ENCODE peak calls at places on chromosomes 1 and 21, in eight cellular contexts. One of them, this sample, is unnamed. For H3K36me3, the result is how much of the 10 kb centered on the place peaks cover.

GRCh38 chr1:165137551-165138316 is 218.8 kb downstream of the LMX1A start:
- DNase-seq in endodermal cell: no peak
- DNase-seq in lung: no peak
- DNase-seq in kidney: no peak
- DNase-seq in DND-41: no peak
- DNase-seq in BE2C: no peak
- DNase-seq in iPS DF 6.9: no peak
- DNase-seq in lower lobe of right lung: no peak
- DNase-seq in this sample: no peak

GRCh38 chr1:186740324-186740723 is 60.1 kb upstream of the PTGS2 start:
- DNase-seq in endodermal cell: no peak
- DNase-seq in lung: no peak
- DNase-seq in kidney: no peak
- DNase-seq in DND-41: no peak
- DNase-seq in BE2C: no peak
- DNase-seq in iPS DF 6.9: no peak
- DNase-seq in lower lobe of right lung: no peak
- DNase-seq in this sample: peak

GRCh38 chr1:147892216-147892615 is 10.4 kb upstream of the GJA8 start:
- DNase-seq in endodermal cell: peak
- DNase-seq in lung: no peak
- DNase-seq in kidney: no peak
- DNase-seq in DND-41: no peak
- DNase-seq in BE2C: peak
- DNase-seq in iPS DF 6.9: peak
- DNase-seq in lower lobe of right lung: no peak
- DNase-seq in this sample: no peak

GRCh38 chr1:107512836-107513235 is 372.0 kb downstream of the NTNG1 start:
- DNase-seq in endodermal cell: no peak
- DNase-seq in lung: no peak
- DNase-seq in kidney: no peak
- DNase-seq in DND-41: no peak
- DNase-seq in BE2C: no peak
- DNase-seq in iPS DF 6.9: no peak
- DNase-seq in lower lobe of right lung: no peak
- DNase-seq in this sample: no peak

GRCh38 chr1:154423303-154423987 is 18.3 kb downstream of the IL6R start:
- DNase-seq in endodermal cell: no peak
- DNase-seq in lung: no peak
- DNase-seq in kidney: no peak
- DNase-seq in DND-41: no peak
- DNase-seq in BE2C: no peak
- DNase-seq in iPS DF 6.9: no peak
- DNase-seq in lower lobe of right lung: peak
- DNase-seq in this sample: no peak

GRCh38 chr1:168088511-168089325 is 48.0 kb downstream of the GPR161 start:
- DNase-seq in endodermal cell: no peak
- DNase-seq in lung: no peak
- DNase-seq in kidney: no peak
- DNase-seq in DND-41: no peak
- DNase-seq in BE2C: no peak
- DNase-seq in iPS DF 6.9: no peak
- DNase-seq in lower lobe of right lung: no peak
- DNase-seq in this sample: no peak

GRCh38 chr1:151756291-151756690 is 7.0 kb downstream of the MRPL9 start:
- DNase-seq in endodermal cell: no peak
- DNase-seq in lung: no peak
- DNase-seq in kidney: no peak
- DNase-seq in DND-41: no peak
- DNase-seq in BE2C: no peak
- DNase-seq in iPS DF 6.9: no peak
- DNase-seq in lower lobe of right lung: no peak
- DNase-seq in this sample: no peak

GRCh38 chr1:201357636-201358348 is 19.7 kb downstream of the TNNT2 start:
- DNase-seq in endodermal cell: peak
- DNase-seq in lung: no peak
- DNase-seq in kidney: peak
- DNase-seq in DND-41: no peak
- DNase-seq in BE2C: no peak
- DNase-seq in iPS DF 6.9: no peak
- DNase-seq in lower lobe of right lung: peak
- DNase-seq in this sample: no peak

GRCh38 chr1:84141177-84142003 is 2.7 kb upstream of the PRKACB start:
- DNase-seq in endodermal cell: no peak
- DNase-seq in lung: no peak
- DNase-seq in kidney: no peak
- DNase-seq in DND-41: no peak
- DNase-seq in BE2C: no peak
- DNase-seq in iPS DF 6.9: no peak
- DNase-seq in lower lobe of right lung: no peak
- DNase-seq in this sample: no peak

GRCh38 chr1:243792401-243792800 is 57.6 kb downstream of the AKT3 start:
- DNase-seq in endodermal cell: no peak
- DNase-seq in lung: no peak
- DNase-seq in kidney: no peak
- DNase-seq in DND-41: no peak
- DNase-seq in BE2C: no peak
- DNase-seq in iPS DF 6.9: no peak
- DNase-seq in lower lobe of right lung: no peak
- DNase-seq in this sample: no peak

GRCh38 chr1:115654663-115655306 is 13.0 kb downstream of the VANGL1 start:
- DNase-seq in endodermal cell: peak
- DNase-seq in lung: no peak
- DNase-seq in kidney: no peak
- DNase-seq in DND-41: no peak
- DNase-seq in BE2C: no peak
- DNase-seq in iPS DF 6.9: no peak
- DNase-seq in lower lobe of right lung: no peak
- DNase-seq in this sample: no peak

DNA sequence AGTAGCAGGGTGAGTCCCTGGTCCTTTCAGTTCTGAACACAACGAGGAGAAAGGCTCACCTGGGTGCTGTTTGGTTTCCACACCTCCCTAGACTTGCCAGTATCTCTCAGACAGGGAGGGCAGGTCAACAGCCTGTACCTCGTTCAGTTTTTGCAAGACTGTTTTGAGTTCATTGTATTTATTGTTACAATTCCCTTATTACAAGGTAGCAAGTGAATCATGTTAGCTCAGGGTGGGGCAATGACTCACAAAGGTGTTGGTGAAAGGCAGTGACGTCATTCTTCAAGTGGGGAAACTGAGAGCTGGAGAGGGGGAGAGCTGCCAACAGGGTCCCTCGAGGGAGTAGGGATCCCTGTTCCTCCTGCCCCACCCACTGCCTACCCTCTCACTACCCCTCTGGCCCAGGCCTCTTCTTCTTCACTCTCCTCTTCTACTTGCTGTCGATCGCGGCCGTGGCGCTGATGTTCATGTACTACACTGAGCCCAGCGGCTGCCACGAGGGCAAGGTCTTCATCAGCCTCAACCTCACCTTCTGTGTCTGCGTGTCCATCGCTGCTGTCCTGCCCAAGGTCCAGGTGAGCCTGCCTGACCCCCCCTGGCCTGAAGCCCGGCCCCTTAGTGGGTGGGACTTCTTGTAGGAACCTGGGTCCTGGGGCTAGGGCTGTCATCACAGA is 13.4 kb downstream of the SERINC2 start:
- DNase-seq in endodermal cell: no peak
- DNase-seq in lung: no peak
- DNase-seq in kidney: peak
- DNase-seq in DND-41: no peak
- DNase-seq in BE2C: no peak
- DNase-seq in iPS DF 6.9: no peak
- DNase-seq in lower lobe of right lung: no peak
- DNase-seq in this sample: no peak
- H3K36me3 ChIP-seq in endodermal cell: under half
- H3K36me3 ChIP-seq in lung: under half
- H3K36me3 ChIP-seq in kidney: under half
- H3K36me3 ChIP-seq in DND-41: under half
- H3K36me3 ChIP-seq in BE2C: under half
- H3K36me3 ChIP-seq in iPS DF 6.9: under half
- H3K36me3 ChIP-seq in lower lobe of right lung: under half
- H3K36me3 ChIP-seq in this sample: under half

DNA sequence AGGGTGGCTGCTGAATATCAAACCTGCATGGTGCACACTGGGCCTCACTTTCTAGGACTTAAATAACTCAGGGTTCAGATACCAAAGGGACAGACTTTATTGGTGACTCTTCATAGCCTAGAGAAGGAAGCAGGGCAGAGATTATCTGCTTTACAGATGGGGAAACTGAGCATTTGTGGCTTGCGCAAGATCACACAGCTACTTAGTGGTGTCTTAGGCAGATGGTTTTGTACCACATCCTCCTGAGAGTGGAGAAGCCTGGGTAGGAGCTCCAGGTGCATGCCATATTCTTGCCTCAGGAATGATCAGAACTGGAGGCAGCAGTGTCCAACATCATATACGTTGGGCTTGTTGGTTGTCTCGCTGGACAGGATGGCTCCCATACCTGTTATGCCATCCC is 6.8 kb upstream of the DPH2 start:
- DNase-seq in endodermal cell: no peak
- DNase-seq in lung: no peak
- DNase-seq in kidney: no peak
- DNase-seq in DND-41: no peak
- DNase-seq in BE2C: no peak
- DNase-seq in iPS DF 6.9: no peak
- DNase-seq in lower lobe of right lung: peak
- DNase-seq in this sample: no peak
- H3K36me3 ChIP-seq in endodermal cell: under half
- H3K36me3 ChIP-seq in lung: under half
- H3K36me3 ChIP-seq in kidney: under half
- H3K36me3 ChIP-seq in DND-41: under half
- H3K36me3 ChIP-seq in BE2C: under half
- H3K36me3 ChIP-seq in iPS DF 6.9: under half
- H3K36me3 ChIP-seq in lower lobe of right lung: half or more
- H3K36me3 ChIP-seq in this sample: under half

GRCh38 chr1:42931911-42932422 is 26.7 kb downstream of the SLC2A1 start:
- DNase-seq in endodermal cell: peak
- DNase-seq in lung: peak
- DNase-seq in kidney: peak
- DNase-seq in DND-41: peak
- DNase-seq in BE2C: peak
- DNase-seq in iPS DF 6.9: no peak
- DNase-seq in lower lobe of right lung: peak
- DNase-seq in this sample: peak

GRCh38 chr1:42929434-42930177 is 29.1 kb downstream of the SLC2A1 start:
- DNase-seq in endodermal cell: peak
- DNase-seq in lung: no peak
- DNase-seq in kidney: no peak
- DNase-seq in DND-41: no peak
- DNase-seq in BE2C: no peak
- DNase-seq in iPS DF 6.9: no peak
- DNase-seq in lower lobe of right lung: no peak
- DNase-seq in this sample: no peak

GRCh38 chr1:42931108-42931539 is 27.5 kb downstream of the SLC2A1 start:
- DNase-seq in endodermal cell: peak
- DNase-seq in lung: peak
- DNase-seq in kidney: peak
- DNase-seq in DND-41: peak
- DNase-seq in BE2C: peak
- DNase-seq in iPS DF 6.9: no peak
- DNase-seq in lower lobe of right lung: no peak
- DNase-seq in this sample: peak

GRCh38 chr1:42928859-42929258 is 29.8 kb downstream of the SLC2A1 start:
- DNase-seq in endodermal cell: peak
- DNase-seq in lung: no peak
- DNase-seq in kidney: no peak
- DNase-seq in DND-41: no peak
- DNase-seq in BE2C: no peak
- DNase-seq in iPS DF 6.9: no peak
- DNase-seq in lower lobe of right lung: no peak
- DNase-seq in this sample: no peak

GRCh38 chr1:42930178-42931107 is 28.2 kb downstream of the SLC2A1 start:
- DNase-seq in endodermal cell: peak
- DNase-seq in lung: no peak
- DNase-seq in kidney: no peak
- DNase-seq in DND-41: no peak
- DNase-seq in BE2C: no peak
- DNase-seq in iPS DF 6.9: no peak
- DNase-seq in lower lobe of right lung: no peak
- DNase-seq in this sample: no peak
- H3K36me3 ChIP-seq in endodermal cell: under half
- H3K36me3 ChIP-seq in lung: under half
- H3K36me3 ChIP-seq in kidney: under half
- H3K36me3 ChIP-seq in DND-41: half or more
- H3K36me3 ChIP-seq in BE2C: half or more
- H3K36me3 ChIP-seq in iPS DF 6.9: half or more
- H3K36me3 ChIP-seq in lower lobe of right lung: under half
- H3K36me3 ChIP-seq in this sample: under half

DNA sequence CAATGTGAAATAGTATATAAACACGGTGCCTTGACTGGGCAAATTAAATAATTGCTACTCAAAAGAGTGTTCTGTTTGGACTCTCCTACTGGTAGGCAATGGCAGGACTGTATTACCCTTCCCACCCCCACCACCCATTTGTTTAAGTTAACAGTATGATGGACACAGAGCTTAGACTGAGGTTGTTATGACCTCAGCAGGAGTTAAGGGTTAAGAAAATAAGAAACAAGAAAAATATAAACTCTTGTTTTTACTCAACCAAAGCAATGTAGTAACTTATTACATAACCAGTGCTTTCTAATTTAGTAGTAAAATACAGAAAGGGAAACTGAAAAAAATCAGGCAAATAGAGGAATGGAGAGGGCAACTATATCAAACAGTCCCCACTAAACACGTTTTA is 19.9 kb upstream of the SERPINC1 start:
- DNase-seq in endodermal cell: no peak
- DNase-seq in lung: no peak
- DNase-seq in kidney: no peak
- DNase-seq in DND-41: no peak
- DNase-seq in BE2C: no peak
- DNase-seq in iPS DF 6.9: no peak
- DNase-seq in lower lobe of right lung: no peak
- DNase-seq in this sample: peak
- H3K36me3 ChIP-seq in endodermal cell: half or more
- H3K36me3 ChIP-seq in lung: under half
- H3K36me3 ChIP-seq in kidney: under half
- H3K36me3 ChIP-seq in DND-41: half or more
- H3K36me3 ChIP-seq in BE2C: under half
- H3K36me3 ChIP-seq in iPS DF 6.9: under half
- H3K36me3 ChIP-seq in lower lobe of right lung: half or more
- H3K36me3 ChIP-seq in this sample: under half

DNA sequence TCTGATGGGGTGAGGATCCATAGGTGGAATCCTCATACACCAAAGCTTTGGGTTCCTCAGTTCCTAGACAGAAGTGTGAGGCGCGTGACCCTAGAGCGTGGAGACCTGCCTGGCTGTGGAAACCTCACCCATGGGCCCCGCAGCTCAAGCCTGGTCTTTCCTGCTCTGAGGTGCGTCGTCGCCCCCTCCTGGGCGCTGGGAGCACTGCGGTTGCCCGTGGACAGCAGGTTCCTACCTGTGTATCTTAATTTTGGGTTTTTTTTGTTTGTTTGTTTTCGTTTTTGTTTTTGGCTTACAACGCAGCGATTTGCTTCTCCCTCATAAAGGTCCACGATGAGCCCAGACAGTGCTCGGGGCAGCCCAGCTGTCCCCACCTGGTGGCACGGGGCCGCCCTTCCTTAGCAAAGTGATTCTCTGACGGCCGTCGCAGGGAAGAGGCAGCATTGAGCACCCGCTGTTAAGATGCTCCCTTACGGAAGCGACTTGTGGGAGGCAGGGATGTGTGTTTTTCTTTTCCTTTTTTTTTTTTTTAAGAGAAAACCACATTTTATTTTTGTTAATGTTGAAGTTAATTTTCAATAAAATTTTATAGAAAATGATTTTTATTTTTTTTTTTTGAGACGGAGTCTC is 36.5 kb upstream of the TRAPPC10 start:
- DNase-seq in endodermal cell: peak
- DNase-seq in lung: peak
- DNase-seq in kidney: peak
- DNase-seq in DND-41: peak
- DNase-seq in BE2C: peak
- DNase-seq in iPS DF 6.9: peak
- DNase-seq in lower lobe of right lung: peak
- DNase-seq in this sample: peak
- H3K36me3 ChIP-seq in endodermal cell: under half
- H3K36me3 ChIP-seq in lung: under half
- H3K36me3 ChIP-seq in kidney: under half
- H3K36me3 ChIP-seq in DND-41: half or more
- H3K36me3 ChIP-seq in BE2C: under half
- H3K36me3 ChIP-seq in iPS DF 6.9: under half
- H3K36me3 ChIP-seq in lower lobe of right lung: half or more
- H3K36me3 ChIP-seq in this sample: under half